ENCODE peak calls at places on chromosomes 2 and 18, in four cellular contexts. Z is lung; C is G401; J is naive thymus-derived CD8-positive, alpha-beta T cell. S is an unnamed sample.

GRCh38 chr2:221503965-221504364 is 68.1 kb downstream of the EPHA4 start:
- DNase-seq in Z (no peak), C (no peak), J (no peak), S (no peak)

GRCh38 chr2:206392118-206392517 is 51.2 kb upstream of the ADAM23 start:
- DNase-seq in Z (no peak), C (peak; percentile 18), J (no peak), S (no peak)

GRCh38 chr2:236054125-236054524 is 114.1 kb downstream of the GBX2 start:
- DNase-seq in Z (no peak), C (peak; percentile 24), J (no peak), S (no peak)

GRCh38 chr2:62142054-62142453 is 53.9 kb upstream of the B3GNT2 start:
- DNase-seq in Z (no peak), C (no peak), J (no peak), S (peak; percentile 38)

GRCh38 chr2:177908182-177908581 is 164.4 kb downstream of the PDE11A start:
- DNase-seq in Z (no peak), C (no peak), J (no peak), S (no peak)

GRCh38 chr2:19353721-19354050 is 4.7 kb downstream of the OSR1 start:
- DNase-seq in Z (no peak), C (no peak), J (no peak), S (no peak)

GRCh38 chr2:231597627-231598026 is 5.0 kb downstream of the TEX44 start:
- DNase-seq in Z (no peak), C (no peak), J (no peak), S (peak; percentile 32)

GRCh38 chr2:235149240-235149641 is 197.4 kb downstream of the SH3BP4 start:
- DNase-seq in Z (no peak), C (no peak), J (no peak), S (no peak)

GRCh38 chr2:67867735-67868134 is 195.1 kb downstream of the C1D start:
- DNase-seq in Z (no peak), C (no peak), J (no peak), S (no peak)

GRCh38 chr18:67318651-67319050 is 197.9 kb downstream of the DSEL start:
- DNase-seq in Z (no peak), C (no peak), J (no peak), S (no peak)

GRCh38 chr18:11689972-11690570 is 1.0 kb downstream of the GNAL start:
- DNase-seq in Z (peak; percentile 27), C (no peak), J (no peak), S (no peak)

GRCh38 chr2:112836695-112837117 is at the start of gene IL1B:
- DNase-seq in Z (no peak), C (no peak), J (no peak), S (no peak)

GRCh38 chr2:212611026-212611425 is 72.4 kb upstream of the ERBB4 start:
- DNase-seq in Z (no peak), C (no peak), J (no peak), S (no peak)

GRCh38 chr2:29186812-29187211 is 71.6 kb downstream of the CLIP4 start:
- DNase-seq in Z (no peak), C (no peak), J (no peak), S (no peak)

GRCh38 chr2:217356795-217357194 is 496.9 kb upstream of the TNP1 start:
- DNase-seq in Z (no peak), C (peak; percentile 30), J (no peak), S (no peak)

GRCh38 chr2:196276421-196276820 is 105.0 kb upstream of the STK17B start:
- DNase-seq in Z (no peak), C (no peak), J (no peak), S (no peak)

S was measured in B cell.